ENCODE peak calls at places on chromosomes 6 and 20, in six cellular contexts. G is T-helper 9 cell; N is CD8-positive, alpha-beta T cell; F is B cell; A is HT1080; Z is HuH-7. J is an unnamed sample.

GRCh38 chr6:36506617-36507016 is 40.7 kb downstream of the STK38 start:
- DNase-seq in F (no peak), A (no peak), Z (no peak), N (no peak), G (no peak), J (no peak)

GRCh38 chr6:82711105-82711829 is 347.6 kb downstream of the TPBG start:
- DNase-seq in A (no peak), G (no peak), N (no peak), Z (no peak), F (no peak), J (no peak)

GRCh38 chr6:22399693-22400092 is 102.9 kb upstream of the PRL start:
- DNase-seq in N (no peak), G (no peak), Z (no peak), A (peak; percentile 24), F (no peak), J (peak; percentile 5)

GRCh38 chr6:168217880-168218537 is 101.6 kb downstream of the DACT2 start:
- DNase-seq in G (no peak), Z (no peak), N (no peak), A (no peak), F (no peak), J (no peak)

GRCh38 chr20:56460459-56460858 is 8.0 kb upstream of the RTF2 start:
- DNase-seq in N (peak; percentile 55), F (peak; percentile 38), G (peak; percentile 26), A (no peak), Z (no peak), J (no peak)

GRCh38 chr20:36854343-36855240 is 21.3 kb upstream of the TLDC2 start:
- DNase-seq in N (no peak), A (no peak), G (no peak), Z (no peak), F (no peak), J (no peak)

GRCh38 chr6:167073679-167074274 is 49.1 kb upstream of the CCR6 start:
- DNase-seq in A (no peak), F (no peak), N (no peak), G (no peak), Z (no peak), J (no peak)

GRCh38 chr6:25010917-25011625 is 75.3 kb upstream of the RIPOR2 start:
- DNase-seq in G (no peak), A (peak; percentile 44), F (no peak), N (no peak), Z (no peak), J (no peak)

GRCh38 chr6:41801380-41801779 is 13.9 kb downstream of the TOMM6 start:
- DNase-seq in G (no peak), N (no peak), F (no peak), Z (no peak), A (no peak), J (no peak)

GRCh38 chr6:1382331-1382882 is 7.0 kb upstream of the FOXF2 start:
- DNase-seq in F (no peak), G (no peak), N (no peak), A (no peak), Z (no peak), J (no peak)

GRCh38 chr6:73675466-73676098 is 20.4 kb upstream of the CD109 start:
- DNase-seq in F (peak; percentile 72), N (peak; percentile 73), Z (peak; percentile 63), G (peak; percentile 62), A (peak; percentile 78), J (peak; percentile 80)

GRCh38 chr6:20879526-20879925 is 345.3 kb downstream of the CDKAL1 start:
- DNase-seq in G (no peak), F (no peak), A (peak; percentile 2), Z (no peak), N (no peak), J (no peak)

GRCh38 chr6:152206072-152206818 is 398.8 kb downstream of the ESR1 start:
- DNase-seq in G (peak; percentile 33), A (peak; percentile 6), F (peak; percentile 19), Z (peak; percentile 12), N (peak; percentile 65), J (peak; percentile 48)

GRCh38 chr6:43432009-43432945 is 4.9 kb downstream of the ABCC10 start:
- DNase-seq in A (no peak), F (no peak), Z (no peak), N (no peak), G (no peak), J (no peak)

GRCh38 chr20:44235702-44236101 is 11.4 kb upstream of the GDAP1L1 start:
- DNase-seq in N (no peak), G (no peak), Z (no peak), A (no peak), F (no peak), J (no peak)

GRCh38 chr6:93799226-93799625 is 379.9 kb upstream of the EPHA7 start:
- DNase-seq in Z (no peak), F (no peak), A (no peak), G (no peak), N (no peak), J (no peak)

GRCh38 chr6:12436683-12437082 is 146.5 kb downstream of the EDN1 start:
- DNase-seq in A (no peak), G (no peak), Z (no peak), N (no peak), F (no peak), J (no peak)

GRCh38 chr6:160882741-160883340 is 108.7 kb upstream of the MAP3K4 start:
- DNase-seq in G (no peak), N (no peak), Z (no peak), F (no peak), A (peak; percentile 24), J (no peak)

GRCh38 chr6:84059082-84059481 is 25.5 kb downstream of the MRAP2 start:
- DNase-seq in G (no peak), Z (no peak), F (no peak), A (no peak), N (no peak), J (no peak)

GRCh38 chr6:21749754-21750153 is 156.2 kb downstream of the SOX4 start:
- DNase-seq in G (no peak), Z (no peak), A (no peak), N (no peak), F (no peak), J (peak; percentile 63)

GRCh38 chr6:31799781-31800180 is 4.2 kb upstream of the VARS1 start:
- DNase-seq in Z (no peak), F (no peak), G (no peak), N (no peak), A (no peak), J (no peak)

GRCh38 chr20:41261790-41262717 is 55.5 kb downstream of the ZHX3 start:
- DNase-seq in A (peak; percentile 44), N (no peak), G (no peak), F (no peak), Z (no peak), J (no peak)

GRCh38 chr6:113414511-113414910 is 442.6 kb upstream of the MARCKS start:
- DNase-seq in N (no peak), Z (no peak), G (no peak), F (no peak), A (peak; percentile 77), J (no peak)

GRCh38 chr20:12414446-12415274 is 497.0 kb downstream of the BTBD3 start:
- DNase-seq in F (no peak), A (peak; percentile 54), N (no peak), G (no peak), Z (no peak), J (no peak)

GRCh38 chr20:2521369-2522305 is 12.9 kb upstream of the ZNF343 start:
- DNase-seq in Z (peak; percentile 62), A (no peak), N (peak; percentile 66), F (peak; percentile 69), G (peak; percentile 41), J (peak; percentile 59)

GRCh38 chr6:150652848-150653613 is 53.3 kb downstream of the PLEKHG1 start:
- DNase-seq in F (no peak), G (no peak), N (no peak), A (no peak), Z (no peak), J (no peak)

GRCh38 chr6:161370882-161371281 is 97.0 kb upstream of the AGPAT4 start:
- DNase-seq in G (peak; percentile 53), N (peak; percentile 77), A (peak; percentile 60), Z (peak; percentile 80), F (peak; percentile 68), J (peak; percentile 76)